ENCODE peak calls at places on chromosomes 1 and 21, in seven cellular contexts. C, X, I, T, N, E and A are unnamed samples. For H3K4me1, the result is how much of the 10 kb centered on the place peaks cover.

GRCh38 chr1:66351474-66351873 is 182.5 kb upstream of the SGIP1 start:
- DNase-seq in C (no peak), X (no peak), I (no peak), E (no peak), T (no peak), N (no peak), A (no peak)

GRCh38 chr1:30538906-30539855 is 184.2 kb downstream of the MATN1 start:
- DNase-seq in I (no peak), N (no peak), E (no peak), T (no peak), C (no peak), X (no peak), A (no peak)

GRCh38 chr21:16402752-16403151 is 673.0 kb downstream of the USP25 start:
- DNase-seq in E (no peak), T (no peak), I (no peak), X (no peak), C (no peak), N (no peak), A (no peak)

GRCh38 chr1:231869364-231869763 is 242.8 kb downstream of the DISC1 start:
- DNase-seq in E (no peak), I (no peak), C (no peak), X (no peak), T (no peak), N (no peak), A (no peak)

GRCh38 chr1:173424786-173425407 is 52.2 kb upstream of the PRDX6 start:
- DNase-seq in N (no peak), E (no peak), X (no peak), I (no peak), C (no peak), T (peak), A (no peak)

GRCh38 chr21:39313042-39313456 is 383 bp downstream of the BRWD1 start:
- DNase-seq in X (no peak), N (peak), C (peak), I (peak), E (peak), T (no peak), A (no peak)

GRCh38 chr1:172753964-172754363 is 95.1 kb downstream of the FASLG start:
- DNase-seq in T (no peak), X (no peak), N (no peak), I (no peak), C (no peak), E (no peak), A (no peak)

GRCh38 chr1:196114193-196114592 is 494.0 kb downstream of the KCNT2 start:
- DNase-seq in E (no peak), X (no peak), C (no peak), I (no peak), T (peak), N (no peak), A (no peak)

GRCh38 chr1:47558601-47559593 is 121.1 kb downstream of the FOXD2 start:
- DNase-seq in T (no peak), X (no peak), I (no peak), N (no peak), C (no peak), E (peak), A (peak)

GRCh38 chr1:27382950-27383627 is at the start of gene CD164L2:
- DNase-seq in E (no peak), X (no peak), N (peak), I (peak), T (peak), C (peak), A (no peak)

GRCh38 chr1:101112051-101112770 is 86.6 kb upstream of the DPH5 start:
- DNase-seq in X (peak), E (no peak), N (peak), I (no peak), C (peak), T (no peak), A (no peak)

GRCh38 chr1:65827346-65827745 is 34.7 kb downstream of the PDE4B start:
- DNase-seq in I (no peak), T (no peak), N (no peak), X (no peak), C (no peak), E (no peak), A (no peak)

GRCh38 chr1:95386915-95387314 is 152.9 kb downstream of the RWDD3 start:
- DNase-seq in T (no peak), I (no peak), C (no peak), X (no peak), E (no peak), N (no peak), A (no peak)

GRCh38 chr1:60571811-60572210 is 498.2 kb upstream of the C1orf87 start:
- DNase-seq in X (no peak), T (peak), N (no peak), I (no peak), C (no peak), E (no peak), A (no peak)

GRCh38 chr1:160607051-160608032 is 28.0 kb upstream of the CD84 start:
- DNase-seq in C (no peak), X (no peak), N (peak), E (peak), I (peak), T (peak), A (peak)

GRCh38 chr1:23473037-23473800 is 10.8 kb downstream of the ASAP3 start:
- DNase-seq in N (no peak), I (no peak), T (peak), C (no peak), E (no peak), X (no peak), A (peak)

GRCh38 chr1:44701141-44701573 is 26.6 kb downstream of the ARMH1 start:
- DNase-seq in E (no peak), I (no peak), X (no peak), T (no peak), C (no peak), N (no peak), A (no peak)

GRCh38 chr1:118271883-118272282 is 86.9 kb upstream of the SPAG17 start:
- DNase-seq in T (no peak), X (no peak), E (no peak), I (no peak), N (no peak), C (no peak), A (no peak)

GRCh38 chr1:24897263-24898151 is 32.6 kb downstream of the RUNX3 start:
- DNase-seq in X (no peak), C (no peak), T (no peak), N (no peak), E (no peak), I (no peak), A (no peak)

GRCh38 chr1:170200665-170201397 is 55.1 kb downstream of the NTMT2 start:
- DNase-seq in E (no peak), T (no peak), N (no peak), C (no peak), X (no peak), I (no peak), A (no peak)

GRCh38 chr1:22117238-22117637 is 25.7 kb downstream of the WNT4 start:
- DNase-seq in C (no peak), N (no peak), X (no peak), I (no peak), E (no peak), T (no peak), A (no peak)

GRCh38 chr21:37914211-37914900 is 1.9 kb downstream of the KCNJ6 start:
- DNase-seq in N (no peak), T (peak), E (no peak), X (no peak), C (peak), I (peak), A (no peak)

GRCh38 chr21:16476056-16476850 is 746.5 kb downstream of the USP25 start:
- DNase-seq in X (no peak), C (no peak), I (no peak), T (no peak), N (no peak), E (no peak), A (no peak)

GRCh38 chr1:236016782-236017400 is 48.0 kb downstream of the NID1 start:
- DNase-seq in I (no peak), X (no peak), T (peak), E (peak), N (no peak), C (no peak), A (peak)

GRCh38 chr1:47738560-47739182 is 258.5 kb downstream of the TRABD2B start:
- DNase-seq in N (no peak), E (peak), T (peak), I (peak), C (no peak), X (peak), A (no peak)

GRCh38 chr1:117674521-117675400 is 68.9 kb downstream of the TENT5C start:
- DNase-seq in X (no peak), C (no peak), I (no peak), T (no peak), N (peak), E (peak), A (no peak)

GRCh38 chr1:208997726-208998312 is 585.7 kb upstream of the CAMK1G start:
- DNase-seq in I (peak), T (no peak), N (no peak), C (no peak), X (no peak), E (peak), A (no peak)
- TF ChIP-seq CTCF in I (peak), T (peak), N (no peak), C (peak), X (peak), E (peak), A (peak)

GRCh38 chr1:109046671-109047070 is 4.8 kb upstream of the WDR47 start:
- DNase-seq in C (no peak), I (no peak), E (no peak), N (no peak), T (peak), X (no peak), A (no peak)

GRCh38 chr1:109047339-109047738 is 5.4 kb upstream of the WDR47 start:
- DNase-seq in C (no peak), E (no peak), X (no peak), T (no peak), I (no peak), N (no peak), A (no peak)

GRCh38 chr1:109048335-109048734 is 6.4 kb upstream of the WDR47 start:
- DNase-seq in E (no peak), C (no peak), I (no peak), N (no peak), X (no peak), T (no peak), A (no peak)

GRCh38 chr1:109041614-109042473 is at the start of gene WDR47:
- DNase-seq in X (peak), N (peak), I (peak), E (peak), T (peak), C (peak), A (peak)

GRCh38 chr1:109045595-109045994 is 3.7 kb upstream of the WDR47 start:
- DNase-seq in X (no peak), N (no peak), E (no peak), C (no peak), I (no peak), T (no peak), A (no peak)
- H3K4me3 ChIP-seq in X (no peak), N (no peak), E (no peak), C (no peak), I (no peak), T (no peak), A (no peak)

GRCh38 chr1:92480813-92481597 is 5.7 kb downstream of the GFI1 start:
- DNase-seq in E (no peak), N (no peak), X (no peak), C (peak), T (no peak), I (peak), A (no peak)
- H3K4me1 ChIP-seq in E (under half), N (under half), X (half or more), C (under half), T (half or more), I (under half), A (under half)

GRCh38 chr1:54800899-54801759 is at the start of gene TTC22:
- DNase-seq in E (no peak), X (no peak), T (peak), I (peak), N (peak), C (peak), A (no peak)
- TF ChIP-seq CTCF in E (no peak), X (peak), T (peak), I (peak), N (peak), C (peak), A (peak)

GRCh38 chr1:7705908-7706216 is 65.2 kb upstream of the VAMP3 start:
- DNase-seq in C (no peak), T (peak), X (no peak), E (no peak), N (no peak), I (no peak), A (no peak)
- H3K4me3 ChIP-seq in C (peak), T (peak), X (peak), E (peak), N (peak), I (peak), A (peak)

GRCh38 chr1:42210421-42211133 is 46.0 kb upstream of the GUCA2A start:
- DNase-seq in T (peak), E (no peak), I (no peak), N (no peak), C (no peak), X (no peak), A (no peak)
- H3K4me1 ChIP-seq in T (under half), E (under half), I (under half), N (under half), C (under half), X (half or more), A (under half)